ENCODE peak calls at places on chromosomes 12 and 14, in seven cellular contexts. Y is neuronal stem cell, S is mesendoderm, Q is IMR-90, N is H1, O is mesenchymal stem cell, D is H9. I is an unnamed sample.
A peak's percentile ranks its signal among the peaks of the same experiment; 100 is the strongest.

GRCh38 chr14:96038558-96038919 is 623 bp upstream of the C14orf132 start:
- DNase-seq in Y (no peak), S (peak; percentile 23), Q (no peak), N (no peak), O (no peak), D (no peak), I (no peak)

GRCh38 chr12:69569236-69569635 is 16.0 kb upstream of the CCT2 start:
- DNase-seq in Y (no peak), S (no peak), Q (peak; percentile 49), N (no peak), O (no peak), D (no peak), I (no peak)

GRCh38 chr12:53624956-53625355 is 1.2 kb downstream of the ATF7 start:
- DNase-seq in Y (no peak), S (no peak), Q (no peak), N (no peak), O (peak; percentile 49), D (no peak), I (no peak)

GRCh38 chr14:50116986-50117385 is 614 bp upstream of the VCPKMT start:
- DNase-seq in Y (no peak), S (no peak), Q (no peak), N (no peak), O (no peak), D (no peak), I (no peak)

GRCh38 chr12:13087766-13088165 is 15.7 kb downstream of the GSG1 start:
- DNase-seq in Y (no peak), S (peak; percentile 57), Q (no peak), N (no peak), O (no peak), D (peak; percentile 71), I (no peak)

GRCh38 chr12:24960222-24960855 is 11.4 kb upstream of the BCAT1 start:
- DNase-seq in Y (no peak), S (peak; percentile 84), Q (peak; percentile 72), N (no peak), O (peak; percentile 69), D (peak; percentile 84), I (peak; percentile 33)

GRCh38 chr14:63470877-63471565 is 72.2 kb downstream of the PPP2R5E start:
- DNase-seq in Y (no peak), S (no peak), Q (peak; percentile 91), N (no peak), O (peak; percentile 82), D (no peak), I (peak; percentile 77)

GRCh38 chr12:153080-153746 is 60.7 kb downstream of the SLC6A12 start:
- DNase-seq in Y (peak; percentile 62), S (peak; percentile 91), Q (peak; percentile 54), N (peak; percentile 70), O (peak; percentile 66), D (peak; percentile 96), I (peak; percentile 50)

GRCh38 chr12:111424189-111424792 is 18.6 kb downstream of the SH2B3 start:
- DNase-seq in Y (no peak), S (no peak), Q (no peak), N (no peak), O (no peak), D (no peak), I (no peak)

GRCh38 chr14:20477211-20477876 is 8.1 kb downstream of the PNP start:
- DNase-seq in Y (no peak), S (peak; percentile 65), Q (peak; percentile 73), N (no peak), O (peak; percentile 76), D (no peak), I (peak; percentile 99)

DNA sequence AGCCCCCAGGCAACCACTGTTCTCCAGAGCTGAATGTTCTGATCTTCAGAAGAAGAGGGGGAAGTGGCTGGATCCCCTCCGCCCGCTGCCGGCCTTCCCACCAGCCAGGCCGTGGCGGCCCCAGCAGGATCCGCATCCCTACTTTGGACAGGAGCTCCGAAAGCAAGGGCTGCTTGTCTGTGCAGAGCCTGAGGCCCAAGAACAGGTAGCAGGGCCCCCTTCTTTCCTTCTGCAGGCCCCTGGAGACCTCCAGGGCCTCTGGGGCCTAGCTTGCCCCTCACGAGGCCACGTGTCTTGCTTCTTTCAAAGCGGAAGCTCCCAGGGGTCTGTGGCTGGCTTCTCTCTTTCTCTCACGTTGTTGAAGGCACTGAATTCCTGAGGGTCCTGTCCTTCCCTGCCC is 13.2 kb downstream of the PGF start:
- DNase-seq in Y (no peak), S (no peak), Q (no peak), N (no peak), O (no peak), D (no peak), I (no peak)
- H3K4me2 ChIP-seq in Y (no peak overlapping the region), S (no peak overlapping the region), Q (no peak overlapping the region), N (no peak overlapping the region), O (no peak overlapping the region), D (no peak overlapping the region), I (no peak overlapping the region)

GRCh38 chr14:76564471-76565119 is 188.7 kb downstream of the ESRRB start:
- DNase-seq in Y (no peak), S (peak; percentile 85), Q (no peak), N (no peak), O (no peak), D (peak; percentile 43), I (no peak)
- H3K79me1 ChIP-seq in Y (no peaks in the 10 kb centered on the region), S (no peaks in the 10 kb centered on the region), Q (no peaks in the 10 kb centered on the region), N (no peaks in the 10 kb centered on the region), O (no peaks in the 10 kb centered on the region), D (no peaks in the 10 kb centered on the region), I (no peaks in the 10 kb centered on the region)

DNA sequence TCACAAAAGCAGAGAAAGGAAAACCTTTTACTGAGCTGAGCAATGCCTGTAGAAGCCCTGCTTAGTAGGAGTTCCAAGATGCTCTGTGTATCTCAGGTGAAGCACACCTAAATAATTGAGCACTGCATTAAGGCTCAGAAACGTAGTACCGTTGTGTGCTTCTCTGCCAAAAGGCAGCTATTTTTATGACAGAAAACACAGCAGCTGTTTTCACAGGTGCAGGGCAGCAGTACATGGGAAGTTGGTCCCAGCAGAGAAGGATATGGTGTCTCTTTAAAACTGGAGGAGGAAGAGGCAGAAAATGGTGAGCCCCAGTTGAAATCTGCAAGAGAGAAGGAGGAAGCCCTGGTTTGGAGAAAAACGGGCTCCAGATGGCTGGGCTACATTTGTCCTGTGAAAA is 27.5 kb downstream of the SPRING1 start:
- DNase-seq in Y (no peak), S (no peak), Q (no peak), N (no peak), O (no peak), D (no peak), I (no peak)
- H3K4me2 ChIP-seq in Y (no peak overlapping the region), S (no peak overlapping the region), Q (no peak overlapping the region), N (no peak overlapping the region), O (no peak overlapping the region), D (no peak overlapping the region), I (no peak overlapping the region)

GRCh38 chr14:105418269-105419054 is 1.2 kb upstream of the MTA1 start:
- DNase-seq in Y (no peak), S (no peak), Q (no peak), N (no peak), O (no peak), D (no peak), I (no peak)
- H3K79me1 ChIP-seq in Y (peaks cover 15% of the 10 kb centered on the region), S (peaks cover 10% of the 10 kb centered on the region), Q (peaks cover 4% of the 10 kb centered on the region), N (peaks cover 17% of the 10 kb centered on the region), O (peaks cover 9% of the 10 kb centered on the region), D (peaks cover 12% of the 10 kb centered on the region), I (peaks cover 11% of the 10 kb centered on the region)